ENCODE peak calls at places on chromosomes 2 and 18, in six cellular contexts. One of them, this sample, is unnamed.

GRCh38 chr2:64654063-64654811 is 524 bp upstream of the SERTAD2 start:
- DNase-seq in CD8-positive, alpha-beta memory T cell: peak; percentile 62
- DNase-seq in fibroblast of lung: peak; percentile 88
- DNase-seq in cardiac muscle cell: peak; percentile 87
- DNase-seq in Peyer's patch: no peak
- DNase-seq in aorta: peak; percentile 94
- DNase-seq in this sample: peak; percentile 78

GRCh38 chr2:127662937-127663565 is 12.3 kb downstream of the LIMS2 start:
- DNase-seq in CD8-positive, alpha-beta memory T cell: no peak
- DNase-seq in fibroblast of lung: no peak
- DNase-seq in cardiac muscle cell: no peak
- DNase-seq in Peyer's patch: peak; percentile 39
- DNase-seq in aorta: peak; percentile 68
- DNase-seq in this sample: no peak

GRCh38 chr2:101895819-101896322 is 95.9 kb upstream of the IL1R2 start:
- DNase-seq in CD8-positive, alpha-beta memory T cell: no peak
- DNase-seq in fibroblast of lung: no peak
- DNase-seq in cardiac muscle cell: no peak
- DNase-seq in Peyer's patch: no peak
- DNase-seq in aorta: no peak
- DNase-seq in this sample: no peak

GRCh38 chr2:229930656-229931055 is 8.4 kb downstream of the FBXO36 start:
- DNase-seq in CD8-positive, alpha-beta memory T cell: no peak
- DNase-seq in fibroblast of lung: no peak
- DNase-seq in cardiac muscle cell: no peak
- DNase-seq in Peyer's patch: no peak
- DNase-seq in aorta: peak; percentile 44
- DNase-seq in this sample: no peak

GRCh38 chr2:235551965-235552364 is 58.1 kb downstream of the AGAP1 start:
- DNase-seq in CD8-positive, alpha-beta memory T cell: no peak
- DNase-seq in fibroblast of lung: peak; percentile 41
- DNase-seq in cardiac muscle cell: peak; percentile 70
- DNase-seq in Peyer's patch: peak; percentile 81
- DNase-seq in aorta: peak; percentile 54
- DNase-seq in this sample: peak; percentile 38

GRCh38 chr2:205892141-205893064 is 193.6 kb downstream of the INO80D start:
- DNase-seq in CD8-positive, alpha-beta memory T cell: no peak
- DNase-seq in fibroblast of lung: peak; percentile 78
- DNase-seq in cardiac muscle cell: peak; percentile 11
- DNase-seq in Peyer's patch: no peak
- DNase-seq in aorta: no peak
- DNase-seq in this sample: no peak

GRCh38 chr2:141900826-141901225 is 230.0 kb downstream of the LRP1B start:
- DNase-seq in CD8-positive, alpha-beta memory T cell: no peak
- DNase-seq in fibroblast of lung: no peak
- DNase-seq in cardiac muscle cell: no peak
- DNase-seq in Peyer's patch: no peak
- DNase-seq in aorta: no peak
- DNase-seq in this sample: no peak

GRCh38 chr2:64615844-64616536 is 37.7 kb downstream of the SERTAD2 start:
- DNase-seq in CD8-positive, alpha-beta memory T cell: no peak
- DNase-seq in fibroblast of lung: no peak
- DNase-seq in cardiac muscle cell: no peak
- DNase-seq in Peyer's patch: no peak
- DNase-seq in aorta: no peak
- DNase-seq in this sample: no peak

GRCh38 chr18:22563098-22563707 is 145.5 kb upstream of the CTAGE1 start:
- DNase-seq in CD8-positive, alpha-beta memory T cell: peak; percentile 6
- DNase-seq in fibroblast of lung: peak; percentile 95
- DNase-seq in cardiac muscle cell: peak; percentile 79
- DNase-seq in Peyer's patch: no peak
- DNase-seq in aorta: no peak
- DNase-seq in this sample: no peak

GRCh38 chr2:134207589-134208209 is 46.2 kb upstream of the MGAT5 start:
- DNase-seq in CD8-positive, alpha-beta memory T cell: peak; percentile 45
- DNase-seq in fibroblast of lung: peak; percentile 30
- DNase-seq in cardiac muscle cell: peak; percentile 74
- DNase-seq in Peyer's patch: peak; percentile 75
- DNase-seq in aorta: peak; percentile 86
- DNase-seq in this sample: peak; percentile 45

GRCh38 chr2:158969717-158970521 is 1.5 kb downstream of the TANC1 start:
- DNase-seq in CD8-positive, alpha-beta memory T cell: no peak
- DNase-seq in fibroblast of lung: peak; percentile 45
- DNase-seq in cardiac muscle cell: peak; percentile 67
- DNase-seq in Peyer's patch: peak; percentile 74
- DNase-seq in aorta: peak; percentile 82
- DNase-seq in this sample: peak; percentile 48

GRCh38 chr2:98476192-98476868 is 31.7 kb downstream of the INPP4A start:
- DNase-seq in CD8-positive, alpha-beta memory T cell: no peak
- DNase-seq in fibroblast of lung: no peak
- DNase-seq in cardiac muscle cell: no peak
- DNase-seq in Peyer's patch: no peak
- DNase-seq in aorta: no peak
- DNase-seq in this sample: no peak

GRCh38 chr2:148721520-148721931 is 77.0 kb downstream of the EPC2 start:
- DNase-seq in CD8-positive, alpha-beta memory T cell: no peak
- DNase-seq in fibroblast of lung: no peak
- DNase-seq in cardiac muscle cell: no peak
- DNase-seq in Peyer's patch: no peak
- DNase-seq in aorta: no peak
- DNase-seq in this sample: no peak

GRCh38 chr18:495452-495851 is 5.0 kb downstream of the COLEC12 start:
- DNase-seq in CD8-positive, alpha-beta memory T cell: no peak
- DNase-seq in fibroblast of lung: no peak
- DNase-seq in cardiac muscle cell: no peak
- DNase-seq in Peyer's patch: no peak
- DNase-seq in aorta: no peak
- DNase-seq in this sample: no peak
- H3K27ac ChIP-seq in CD8-positive, alpha-beta memory T cell: no peak overlapping the region
- H3K27ac ChIP-seq in fibroblast of lung: peak overlapping the region; percentile 36
- H3K27ac ChIP-seq in cardiac muscle cell: peak overlapping the region; percentile 60
- H3K27ac ChIP-seq in Peyer's patch: no peak overlapping the region
- H3K27ac ChIP-seq in aorta: no peak overlapping the region
- H3K27ac ChIP-seq in this sample: no peak overlapping the region

DNA sequence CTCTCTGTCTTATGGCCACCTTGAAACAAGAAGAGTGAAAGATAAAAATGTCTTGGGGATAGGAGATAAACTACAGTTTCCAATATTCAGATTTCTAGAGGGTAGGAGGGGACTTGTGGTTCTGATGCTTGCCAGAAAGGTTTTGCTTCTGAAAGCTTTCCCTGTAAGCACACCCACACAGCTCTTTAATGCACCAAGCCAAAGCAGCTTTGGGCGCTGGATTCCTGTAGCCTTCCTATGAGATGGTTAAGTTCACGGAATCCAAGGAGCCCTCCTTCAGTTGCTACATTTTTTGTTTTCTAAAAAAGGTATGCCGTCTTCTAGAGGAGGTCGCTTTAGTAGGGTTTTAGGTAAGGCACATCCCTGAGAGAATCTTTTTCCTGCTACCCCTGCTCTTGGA is 4.9 kb downstream of the LRRTM1 start:
- DNase-seq in CD8-positive, alpha-beta memory T cell: no peak
- DNase-seq in fibroblast of lung: no peak
- DNase-seq in cardiac muscle cell: no peak
- DNase-seq in Peyer's patch: no peak
- DNase-seq in aorta: no peak
- DNase-seq in this sample: no peak
- H3K4me3 ChIP-seq in CD8-positive, alpha-beta memory T cell: no peak overlapping the region
- H3K4me3 ChIP-seq in fibroblast of lung: no peak overlapping the region
- H3K4me3 ChIP-seq in cardiac muscle cell: no peak overlapping the region
- H3K4me3 ChIP-seq in Peyer's patch: no peak overlapping the region
- H3K4me3 ChIP-seq in aorta: no peak overlapping the region
- H3K4me3 ChIP-seq in this sample: no peak overlapping the region

DNA sequence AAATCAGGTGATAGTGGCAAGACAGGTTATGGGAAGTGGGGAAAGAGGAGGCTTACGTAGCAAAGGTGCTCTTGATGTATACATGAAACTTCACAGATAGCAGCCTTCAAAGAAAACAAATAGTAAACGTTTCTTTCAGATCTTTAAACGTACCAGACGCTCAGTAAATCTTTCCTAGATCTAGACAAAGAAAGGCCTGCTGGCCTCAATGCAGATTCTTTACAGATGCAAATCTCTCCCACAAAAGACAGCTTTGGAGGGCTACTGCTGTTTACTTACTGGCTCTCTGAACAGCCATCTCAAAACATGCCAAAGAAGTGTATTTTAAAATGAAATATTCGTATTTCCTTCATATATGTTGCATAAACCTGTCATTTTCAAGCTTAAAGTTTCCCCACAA is 1279.9 kb upstream of the NRXN1 start:
- DNase-seq in CD8-positive, alpha-beta memory T cell: no peak
- DNase-seq in fibroblast of lung: no peak
- DNase-seq in cardiac muscle cell: no peak
- DNase-seq in Peyer's patch: no peak
- DNase-seq in aorta: no peak
- DNase-seq in this sample: no peak
- H3K9me3 ChIP-seq in CD8-positive, alpha-beta memory T cell: no peaks in the 10 kb centered on the region
- H3K9me3 ChIP-seq in fibroblast of lung: no peaks in the 10 kb centered on the region
- H3K9me3 ChIP-seq in cardiac muscle cell: no peaks in the 10 kb centered on the region
- H3K9me3 ChIP-seq in Peyer's patch: no peaks in the 10 kb centered on the region
- H3K9me3 ChIP-seq in aorta: no peaks in the 10 kb centered on the region
- H3K9me3 ChIP-seq in this sample: no peaks in the 10 kb centered on the region

DNA sequence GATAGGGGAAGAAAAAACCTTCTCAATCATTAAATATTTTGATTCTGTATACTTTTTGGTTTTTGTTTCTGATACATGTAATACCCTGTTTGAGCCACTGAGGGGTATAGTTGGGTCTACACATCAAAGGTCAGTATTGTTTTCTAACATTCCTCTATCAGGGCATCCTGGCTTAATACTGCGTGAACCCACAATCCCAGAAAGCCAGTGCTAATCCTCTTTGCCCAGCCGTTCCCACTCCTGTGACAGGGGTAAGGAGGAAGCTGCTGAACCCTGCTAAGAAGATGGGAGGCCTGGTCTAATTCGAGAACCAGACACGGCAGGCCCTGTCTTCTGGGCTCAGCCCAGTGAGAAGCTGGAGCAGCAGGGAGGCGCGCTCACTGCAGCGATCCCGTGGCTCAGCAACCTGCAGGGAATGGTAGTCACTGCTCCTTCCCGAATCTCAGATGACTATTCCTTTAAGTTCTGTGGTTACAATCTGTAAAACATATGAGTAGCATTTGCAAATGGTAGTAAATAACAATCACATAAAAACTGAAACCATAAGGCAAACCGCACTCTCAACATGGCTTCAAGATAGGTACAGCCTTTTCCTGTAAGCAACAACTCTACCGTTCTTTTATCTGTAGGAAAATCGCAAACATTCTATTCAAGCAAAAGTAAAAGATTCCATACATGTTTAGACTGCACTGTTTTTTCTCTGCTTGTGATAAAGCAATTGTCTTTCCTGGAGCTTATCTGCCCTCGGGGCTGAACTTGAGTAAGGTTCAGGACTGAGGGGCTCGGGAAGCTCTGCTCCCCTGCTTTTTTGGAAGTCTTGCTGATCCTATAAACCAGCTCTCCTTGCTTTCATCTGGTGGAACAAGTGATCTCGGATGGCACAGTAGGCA is 87.0 kb downstream of the EPB41L3 start:
- DNase-seq in CD8-positive, alpha-beta memory T cell: no peak
- DNase-seq in fibroblast of lung: peak; percentile 39
- DNase-seq in cardiac muscle cell: peak; percentile 37
- DNase-seq in Peyer's patch: no peak
- DNase-seq in aorta: peak; percentile 70
- DNase-seq in this sample: no peak
- H3K27ac ChIP-seq in CD8-positive, alpha-beta memory T cell: no peak overlapping the region
- H3K27ac ChIP-seq in fibroblast of lung: no peak overlapping the region
- H3K27ac ChIP-seq in cardiac muscle cell: peak overlapping the region; percentile 31
- H3K27ac ChIP-seq in Peyer's patch: peak overlapping the region; percentile 1
- H3K27ac ChIP-seq in aorta: no peak overlapping the region
- H3K27ac ChIP-seq in this sample: peak overlapping the region; percentile 9

This sample was measured in left ventricle myocardium inferior.